ENCODE peak calls at places on chromosomes 4 and X, in six cellular contexts. One of them, this sample, is unnamed.

GRCh38 chr4:9964884-9965283 is 56.4 kb downstream of the SLC2A9 start:
- DNase-seq in NCI-H524: no peak
- DNase-seq in lung microvascular endothelial cell: peak; percentile 32
- DNase-seq in brain microvascular endothelial cell: no peak
- DNase-seq in activated naive CD8-positive, alpha-beta T cell treated with anti-CD3 and anti-CD28 coated beads, Interleukin-2, amount 50 U/mL, for 24 hours: no peak
- DNase-seq in cardiac fibroblast: no peak
- DNase-seq in this sample: no peak

GRCh38 chr4:189046642-189047041 is 894.0 kb upstream of the FRG1 start:
- DNase-seq in cardiac fibroblast: no peak
- DNase-seq in NCI-H524: no peak
- DNase-seq in brain microvascular endothelial cell: peak; percentile 16
- DNase-seq in activated naive CD8-positive, alpha-beta T cell treated with anti-CD3 and anti-CD28 coated beads, Interleukin-2, amount 50 U/mL, for 24 hours: no peak
- DNase-seq in lung microvascular endothelial cell: peak; percentile 53
- DNase-seq in this sample: no peak

GRCh38 chr4:78556655-78557054 is 5.1 kb downstream of the ANXA3 start:
- DNase-seq in lung microvascular endothelial cell: no peak
- DNase-seq in cardiac fibroblast: no peak
- DNase-seq in NCI-H524: no peak
- DNase-seq in activated naive CD8-positive, alpha-beta T cell treated with anti-CD3 and anti-CD28 coated beads, Interleukin-2, amount 50 U/mL, for 24 hours: no peak
- DNase-seq in brain microvascular endothelial cell: no peak
- DNase-seq in this sample: no peak

GRCh38 chr4:174709531-174709930 is 119.5 kb downstream of the GLRA3 start:
- DNase-seq in cardiac fibroblast: peak; percentile 52
- DNase-seq in activated naive CD8-positive, alpha-beta T cell treated with anti-CD3 and anti-CD28 coated beads, Interleukin-2, amount 50 U/mL, for 24 hours: no peak
- DNase-seq in brain microvascular endothelial cell: no peak
- DNase-seq in lung microvascular endothelial cell: no peak
- DNase-seq in NCI-H524: no peak
- DNase-seq in this sample: no peak

GRCh38 chr4:1249148-1249730 is 309 bp upstream of the CTBP1 start:
- DNase-seq in lung microvascular endothelial cell: peak; percentile 95
- DNase-seq in cardiac fibroblast: peak; percentile 94
- DNase-seq in NCI-H524: peak; percentile 62
- DNase-seq in activated naive CD8-positive, alpha-beta T cell treated with anti-CD3 and anti-CD28 coated beads, Interleukin-2, amount 50 U/mL, for 24 hours: peak; percentile 82
- DNase-seq in brain microvascular endothelial cell: peak; percentile 45
- DNase-seq in this sample: peak; percentile 86

GRCh38 chrX:76366972-76367371 is 60.5 kb upstream of the MAGEE1 start:
- DNase-seq in activated naive CD8-positive, alpha-beta T cell treated with anti-CD3 and anti-CD28 coated beads, Interleukin-2, amount 50 U/mL, for 24 hours: no peak
- DNase-seq in lung microvascular endothelial cell: no peak
- DNase-seq in cardiac fibroblast: no peak
- DNase-seq in NCI-H524: no peak
- DNase-seq in brain microvascular endothelial cell: no peak
- DNase-seq in this sample: no peak

GRCh38 chrX:120517936-120518335 is 42.8 kb downstream of the CUL4B start:
- DNase-seq in NCI-H524: no peak
- DNase-seq in cardiac fibroblast: peak; percentile 59
- DNase-seq in lung microvascular endothelial cell: peak; percentile 77
- DNase-seq in brain microvascular endothelial cell: peak; percentile 52
- DNase-seq in activated naive CD8-positive, alpha-beta T cell treated with anti-CD3 and anti-CD28 coated beads, Interleukin-2, amount 50 U/mL, for 24 hours: no peak
- DNase-seq in this sample: no peak

GRCh38 chr4:87121332-87122065 is 98.9 kb downstream of the KLHL8 start:
- DNase-seq in activated naive CD8-positive, alpha-beta T cell treated with anti-CD3 and anti-CD28 coated beads, Interleukin-2, amount 50 U/mL, for 24 hours: no peak
- DNase-seq in brain microvascular endothelial cell: no peak
- DNase-seq in cardiac fibroblast: peak; percentile 24
- DNase-seq in lung microvascular endothelial cell: no peak
- DNase-seq in NCI-H524: no peak
- DNase-seq in this sample: no peak

GRCh38 chrX:93580634-93581033 is 92.7 kb downstream of the NAP1L3 start:
- DNase-seq in activated naive CD8-positive, alpha-beta T cell treated with anti-CD3 and anti-CD28 coated beads, Interleukin-2, amount 50 U/mL, for 24 hours: no peak
- DNase-seq in NCI-H524: peak; percentile 33
- DNase-seq in cardiac fibroblast: no peak
- DNase-seq in brain microvascular endothelial cell: no peak
- DNase-seq in lung microvascular endothelial cell: no peak
- DNase-seq in this sample: no peak

GRCh38 chrX:38627683-38628082 is 66.3 kb downstream of the TSPAN7 start:
- DNase-seq in activated naive CD8-positive, alpha-beta T cell treated with anti-CD3 and anti-CD28 coated beads, Interleukin-2, amount 50 U/mL, for 24 hours: peak; percentile 7
- DNase-seq in cardiac fibroblast: peak; percentile 0
- DNase-seq in NCI-H524: no peak
- DNase-seq in brain microvascular endothelial cell: peak; percentile 22
- DNase-seq in lung microvascular endothelial cell: peak; percentile 65
- DNase-seq in this sample: peak; percentile 14

GRCh38 chr4:83010522-83011318 is at the start of gene LIN54:
- DNase-seq in lung microvascular endothelial cell: peak; percentile 82
- DNase-seq in brain microvascular endothelial cell: peak; percentile 80
- DNase-seq in cardiac fibroblast: peak; percentile 85
- DNase-seq in NCI-H524: no peak
- DNase-seq in activated naive CD8-positive, alpha-beta T cell treated with anti-CD3 and anti-CD28 coated beads, Interleukin-2, amount 50 U/mL, for 24 hours: peak; percentile 83
- DNase-seq in this sample: peak; percentile 83

GRCh38 chr4:118280501-118281218 is 72.1 kb downstream of the PRSS12 start:
- DNase-seq in activated naive CD8-positive, alpha-beta T cell treated with anti-CD3 and anti-CD28 coated beads, Interleukin-2, amount 50 U/mL, for 24 hours: peak; percentile 23
- DNase-seq in brain microvascular endothelial cell: peak; percentile 60
- DNase-seq in cardiac fibroblast: peak; percentile 72
- DNase-seq in NCI-H524: peak; percentile 17
- DNase-seq in lung microvascular endothelial cell: peak; percentile 90
- DNase-seq in this sample: peak; percentile 71

GRCh38 chr4:145531193-145531592 is 49.5 kb downstream of the SMAD1 start:
- DNase-seq in cardiac fibroblast: no peak
- DNase-seq in lung microvascular endothelial cell: no peak
- DNase-seq in NCI-H524: peak; percentile 69
- DNase-seq in activated naive CD8-positive, alpha-beta T cell treated with anti-CD3 and anti-CD28 coated beads, Interleukin-2, amount 50 U/mL, for 24 hours: no peak
- DNase-seq in brain microvascular endothelial cell: no peak
- DNase-seq in this sample: peak; percentile 46

This sample was measured in body of pancreas.